ENCODE peak calls at places on chromosomes 11 and 22, in ten cellular contexts. P, E, I, B, Q, R, Z, V, F and X are unnamed samples.

GRCh38 chr22:20905415-20906386 is 11.5 kb upstream of the CRKL start:
- DNase-seq in P (no peak), E (no peak), I (no peak), B (no peak), Q (no peak), R (no peak), Z (no peak), V (no peak), F (no peak), X (no peak)

GRCh38 chr11:62974848-62975522 is 9.8 kb downstream of the SLC22A6 start:
- DNase-seq in P (peak; percentile 34), E (peak; percentile 11), I (no peak), B (no peak), Q (peak; percentile 55), R (no peak), Z (no peak), V (peak; percentile 17), F (no peak), X (no peak)

GRCh38 chr11:122804161-122804560 is 34.1 kb upstream of the CRTAM start:
- DNase-seq in P (no peak), E (no peak), I (no peak), B (no peak), Q (no peak), R (peak; percentile 41), Z (peak; percentile 53), V (no peak), F (no peak), X (no peak)

GRCh38 chr11:121350314-121351046 is 57.9 kb downstream of the SC5D start:
- DNase-seq in P (no peak), E (no peak), I (no peak), B (no peak), Q (no peak), R (no peak), Z (no peak), V (no peak), F (no peak), X (no peak)

GRCh38 chr22:27687984-27688545 is 113.5 kb downstream of the MN1 start:
- DNase-seq in P (no peak), E (no peak), I (no peak), B (no peak), Q (no peak), R (no peak), Z (no peak), V (no peak), F (no peak), X (no peak)

GRCh38 chr11:68282141-68282860 is 10.5 kb upstream of the C11orf24 start:
- DNase-seq in P (peak; percentile 66), E (peak; percentile 93), I (no peak), B (no peak), Q (no peak), R (no peak), Z (no peak), V (no peak), F (no peak), X (no peak)

GRCh38 chr11:2768471-2769408 is 68.9 kb upstream of the KCNQ1OT1 start:
- DNase-seq in P (no peak), E (no peak), I (no peak), B (peak; percentile 11), Q (peak; percentile 1), R (peak; percentile 83), Z (peak; percentile 72), V (no peak), F (peak; percentile 61), X (peak; percentile 77)

GRCh38 chr22:50278956-50279619 is 8.9 kb upstream of the MAPK11 start:
- DNase-seq in P (no peak), E (no peak), I (no peak), B (no peak), Q (no peak), R (no peak), Z (no peak), V (no peak), F (no peak), X (no peak)

GRCh38 chr11:72962084-72962483 is 147.9 kb downstream of the ATG16L2 start:
- DNase-seq in P (no peak), E (no peak), I (no peak), B (no peak), Q (no peak), R (peak; percentile 31), Z (peak; percentile 37), V (no peak), F (no peak), X (no peak)

GRCh38 chr22:32533265-32534068 is 58.9 kb downstream of the FBXO7 start:
- DNase-seq in P (no peak), E (no peak), I (no peak), B (no peak), Q (no peak), R (peak; percentile 35), Z (no peak), V (no peak), F (no peak), X (no peak)

GRCh38 chr11:45180158-45180887 is 33.9 kb downstream of the PRDM11 start:
- DNase-seq in P (peak; percentile 45), E (peak; percentile 31), I (no peak), B (no peak), Q (peak; percentile 58), R (no peak), Z (no peak), V (no peak), F (no peak), X (peak; percentile 93)

GRCh38 chr11:132943737-132944556 is 588.4 kb downstream of the OPCML start:
- DNase-seq in P (no peak), E (no peak), I (no peak), B (no peak), Q (no peak), R (no peak), Z (no peak), V (no peak), F (no peak), X (peak; percentile 83)

GRCh38 chr22:32281092-32281491 is 25.9 kb upstream of the SLC5A4 start:
- DNase-seq in P (no peak), E (no peak), I (no peak), B (no peak), Q (no peak), R (peak; percentile 59), Z (peak; percentile 65), V (peak; percentile 14), F (no peak), X (no peak)

GRCh38 chr11:72814831-72815618 is 814 bp downstream of the ATG16L2 start:
- DNase-seq in P (peak; percentile 77), E (peak; percentile 84), I (no peak), B (no peak), Q (no peak), R (peak; percentile 53), Z (peak; percentile 68), V (no peak), F (peak; percentile 76), X (no peak)

GRCh38 chr11:121892131-121892681 is 223.8 kb downstream of the BLID start:
- DNase-seq in P (no peak), E (no peak), I (peak; percentile 68), B (peak; percentile 24), Q (no peak), R (peak; percentile 72), Z (peak; percentile 86), V (no peak), F (no peak), X (peak; percentile 85)

GRCh38 chr11:66334605-66335442 is 1.4 kb downstream of the RIN1 start:
- DNase-seq in P (peak; percentile 62), E (no peak), I (no peak), B (no peak), Q (no peak), R (no peak), Z (no peak), V (no peak), F (no peak), X (no peak)

GRCh38 chr11:34223021-34223813 is 117.8 kb downstream of the NAT10 start:
- DNase-seq in P (no peak), E (no peak), I (peak; percentile 68), B (peak; percentile 47), Q (peak; percentile 74), R (peak; percentile 50), Z (peak; percentile 72), V (no peak), F (no peak), X (no peak)

GRCh38 chr22:38844661-38845367 is 986 bp upstream of the NPTXR start:
- DNase-seq in P (no peak), E (no peak), I (no peak), B (no peak), Q (no peak), R (no peak), Z (peak; percentile 47), V (no peak), F (no peak), X (no peak)
- TF ChIP-seq CTCF in P (no peak), E (no peak), I (no peak), B (no peak), Q (no peak), R (no peak), Z (no peak), V (no peak), F (no peak), X (no peak)

GRCh38 chr11:94521684-94522083 is 9.4 kb downstream of the C11orf97 start:
- DNase-seq in P (no peak), E (peak; percentile 21), I (no peak), B (no peak), Q (no peak), R (peak; percentile 29), Z (no peak), V (no peak), F (no peak), X (no peak)
- TF ChIP-seq CTCF in P (peak; percentile 23), E (peak; percentile 45), I (peak; percentile 23), B (no peak), Q (no peak), R (peak; percentile 73), Z (peak; percentile 59), V (peak; percentile 51), F (peak; percentile 59), X (peak; percentile 39)

GRCh38 chr22:25057013-25057881 is 104.7 kb downstream of the KIAA1671 start:
- DNase-seq in P (peak; percentile 58), E (peak; percentile 62), I (no peak), B (peak; percentile 55), Q (peak; percentile 58), R (peak; percentile 43), Z (peak; percentile 31), V (no peak), F (peak; percentile 84), X (peak; percentile 92)
- TF ChIP-seq CTCF in P (peak; percentile 90), E (peak; percentile 98), I (peak; percentile 91), B (peak; percentile 21), Q (peak; percentile 59), R (peak; percentile 97), Z (peak; percentile 100), V (peak; percentile 97), F (peak; percentile 84), X (peak; percentile 80)

GRCh38 chr22:23512348-23512705 is 67.8 kb downstream of the IGLL1 start:
- DNase-seq in P (no peak), E (no peak), I (no peak), B (no peak), Q (no peak), R (no peak), Z (no peak), V (no peak), F (no peak), X (no peak)

GRCh38 chr22:23513705-23514104 is 66.4 kb downstream of the IGLL1 start:
- DNase-seq in P (no peak), E (no peak), I (no peak), B (no peak), Q (no peak), R (no peak), Z (no peak), V (no peak), F (no peak), X (no peak)

GRCh38 chr22:23516304-23516703 is 63.8 kb downstream of the IGLL1 start:
- DNase-seq in P (no peak), E (no peak), I (no peak), B (no peak), Q (no peak), R (no peak), Z (no peak), V (no peak), F (no peak), X (no peak)

GRCh38 chr22:23512738-23513137 is 67.4 kb downstream of the IGLL1 start:
- DNase-seq in P (no peak), E (no peak), I (no peak), B (no peak), Q (no peak), R (no peak), Z (no peak), V (no peak), F (no peak), X (no peak)

GRCh38 chr22:23514317-23515038 is 65.6 kb downstream of the IGLL1 start:
- DNase-seq in P (no peak), E (no peak), I (no peak), B (no peak), Q (no peak), R (no peak), Z (no peak), V (no peak), F (no peak), X (no peak)
- TF ChIP-seq CTCF in P (no peak), E (no peak), I (no peak), B (no peak), Q (no peak), R (no peak), Z (peak; percentile 1), V (no peak), F (no peak), X (no peak)